ENCODE peak calls at places on chromosomes 2 and 18, in five cellular contexts. S, P, T, N and Y are unnamed samples.

GRCh38 chr2:238910751-238911351 is 63.0 kb downstream of the TWIST2 start:
- DNase-seq in N (no peak), T (no peak), P (no peak), S (no peak), Y (no peak)

GRCh38 chr2:84875213-84875560 is 5.7 kb downstream of the TRABD2A start:
- DNase-seq in T (no peak), P (no peak), N (no peak), S (no peak), Y (no peak)

GRCh38 chr18:21069468-21069867 is 42.1 kb downstream of the ROCK1 start:
- DNase-seq in S (no peak), N (no peak), P (no peak), T (no peak), Y (no peak)

GRCh38 chr2:72993147-72993546 is 75.8 kb downstream of the EMX1 start:
- DNase-seq in N (no peak), P (peak), T (peak), S (no peak), Y (peak)

GRCh38 chr2:127092951-127093516 is 13.9 kb downstream of the BIN1 start:
- DNase-seq in P (no peak), S (peak), N (no peak), T (no peak), Y (no peak)

GRCh38 chr2:15616850-15617777 is 25.4 kb downstream of the DDX1 start:
- DNase-seq in P (no peak), S (no peak), N (no peak), T (no peak), Y (no peak)

GRCh38 chr2:216606551-216607527 is 26.4 kb upstream of the IGFBP2 start:
- DNase-seq in T (peak), P (peak), S (no peak), N (no peak), Y (no peak)

GRCh38 chr2:68931799-68932198 is 20.9 kb downstream of the GKN2 start:
- DNase-seq in S (no peak), P (no peak), T (no peak), N (no peak), Y (no peak)

GRCh38 chr2:128064353-128064752 is 26.6 kb upstream of the UGGT1 start:
- DNase-seq in T (no peak), N (no peak), S (no peak), P (no peak), Y (no peak)

GRCh38 chr2:239963646-239964205 is 61.4 kb downstream of the NDUFA10 start:
- DNase-seq in T (no peak), S (no peak), N (no peak), P (no peak), Y (no peak)

GRCh38 chr2:97808816-97809215 is 95.4 kb downstream of the ZAP70 start:
- DNase-seq in T (no peak), N (no peak), P (no peak), S (no peak), Y (no peak)

GRCh38 chr2:85246348-85246747 is 81.4 kb downstream of the TGOLN2 start:
- DNase-seq in N (no peak), P (no peak), T (no peak), S (no peak), Y (no peak)

GRCh38 chr2:72942293-72942692 is 25.0 kb downstream of the EMX1 start:
- DNase-seq in N (no peak), P (no peak), S (no peak), T (no peak), Y (no peak)

GRCh38 chr18:21117385-21118135 is 5.9 kb upstream of the ROCK1 start:
- DNase-seq in P (no peak), N (peak), S (no peak), T (no peak), Y (no peak)

GRCh38 chr18:24964213-24964612 is 387.8 kb downstream of the ZNF521 start:
- DNase-seq in N (no peak), T (no peak), P (no peak), S (no peak), Y (no peak)

GRCh38 chr2:212537311-212538155 is 1.1 kb downstream of the ERBB4 start:
- DNase-seq in T (peak), S (peak), P (peak), N (no peak), Y (no peak)

GRCh38 chr18:77105021-77105420 is 27.6 kb downstream of the MBP start:
- DNase-seq in N (no peak), S (no peak), T (no peak), P (no peak), Y (no peak)

GRCh38 chr18:68439672-68440071 is 275.2 kb downstream of the TMX3 start:
- DNase-seq in N (no peak), P (no peak), T (no peak), S (no peak), Y (no peak)

GRCh38 chr2:143901185-143901842 is 618.6 kb downstream of the ZEB2 start:
- DNase-seq in N (peak), S (no peak), T (no peak), P (no peak), Y (no peak)

GRCh38 chr18:27609221-27609620 is 424.1 kb upstream of the CHST9 start:
- DNase-seq in T (no peak), N (no peak), S (no peak), P (no peak), Y (no peak)

GRCh38 chr2:202608142-202608852 is 26.5 kb upstream of the FAM117B start:
- DNase-seq in N (no peak), S (no peak), T (no peak), P (no peak), Y (no peak)

GRCh38 chr18:39945076-39945475 is 2010.0 kb upstream of the PIK3C3 start:
- DNase-seq in S (no peak), P (no peak), N (no peak), T (no peak), Y (no peak)

GRCh38 chr18:78765637-78766281 is 213.9 kb upstream of the SALL3 start:
- DNase-seq in T (no peak), N (no peak), S (no peak), P (no peak), Y (no peak)

GRCh38 chr2:61834893-61835292 is 19.0 kb downstream of the FAM161A start:
- DNase-seq in P (no peak), S (no peak), T (no peak), N (peak), Y (no peak)

GRCh38 chr2:27071990-27072830 is 756 bp upstream of the OST4 start:
- DNase-seq in S (no peak), P (peak), N (no peak), T (peak), Y (no peak)

GRCh38 chr2:25701801-25702200 is 28.4 kb upstream of the DTNB start:
- DNase-seq in S (no peak), P (no peak), T (no peak), N (no peak), Y (no peak)

GRCh38 chr2:239735131-239735828 is 289.9 kb downstream of the NDUFA10 start:
- DNase-seq in S (peak), N (no peak), P (no peak), T (peak), Y (no peak)

GRCh38 chr2:74186038-74186437 is 7.4 kb upstream of the MOB1A start:
- DNase-seq in T (no peak), S (peak), P (no peak), N (no peak), Y (no peak)

GRCh38 chr2:166127217-166128155 is at the start of gene SCN1A:
- DNase-seq in N (peak), P (no peak), S (no peak), T (no peak), Y (no peak)

GRCh38 chr2:241254904-241255351 is 60.5 kb downstream of the HDLBP start:
- DNase-seq in P (no peak), T (no peak), S (no peak), N (no peak), Y (no peak)

GRCh38 chr2:241255542-241256167 is 59.8 kb downstream of the HDLBP start:
- DNase-seq in T (no peak), S (no peak), N (no peak), P (no peak), Y (peak)

GRCh38 chr2:241256168-241256545 is 59.3 kb downstream of the HDLBP start:
- DNase-seq in S (no peak), N (no peak), T (no peak), P (no peak), Y (peak)

GRCh38 chr2:241258505-241259160 is 56.8 kb downstream of the HDLBP start:
- DNase-seq in N (no peak), T (no peak), S (no peak), P (no peak), Y (peak)

GRCh38 chr2:241257419-241258032 is 57.9 kb downstream of the HDLBP start:
- DNase-seq in T (no peak), S (no peak), P (no peak), N (no peak), Y (peak)
- TF ChIP-seq CTCF in T (no peak), S (no peak), P (no peak), N (peak), Y (no peak)

DNA sequence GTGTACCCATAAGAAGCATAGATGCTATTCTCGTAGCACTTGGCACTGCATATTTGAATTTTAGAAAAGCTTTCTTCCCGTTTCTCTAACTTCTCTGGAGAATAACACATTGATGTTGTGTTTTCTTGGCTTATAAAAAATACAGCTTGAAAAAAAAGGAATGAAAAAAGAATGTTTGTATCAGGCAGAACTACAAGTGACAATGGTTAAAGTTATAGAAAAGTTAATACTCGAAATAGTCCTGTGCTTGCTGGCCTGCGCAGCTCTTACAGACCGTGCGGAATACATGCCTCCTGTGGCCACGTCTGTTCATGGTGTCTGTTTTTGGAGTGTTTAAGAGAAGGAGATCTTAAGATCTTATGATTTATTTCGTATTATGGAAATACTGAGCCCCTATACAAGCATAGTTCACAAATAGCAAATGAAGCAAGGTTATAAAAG is 808 bp downstream of the DUSP19 start:
- DNase-seq in T (no peak), N (no peak), S (no peak), P (no peak), Y (no peak)
- TF ChIP-seq CTCF in T (no peak), N (no peak), S (no peak), P (no peak), Y (no peak)

GRCh38 chr2:207165121-207166038 is at the start of gene KLF7:
- DNase-seq in N (peak), P (no peak), T (peak), S (peak), Y (no peak)

GRCh38 chr2:207163815-207164747 is 1.7 kb downstream of the KLF7 start:
- DNase-seq in P (no peak), T (peak), N (peak), S (peak), Y (no peak)

GRCh38 chr2:207167129-207167923 is 1.6 kb upstream of the KLF7 start:
- DNase-seq in P (no peak), S (no peak), N (peak), T (no peak), Y (no peak)

GRCh38 chr2:207166039-207166348 is 246 bp upstream of the KLF7 start:
- DNase-seq in T (peak), N (peak), P (peak), S (peak), Y (peak)

DNA sequence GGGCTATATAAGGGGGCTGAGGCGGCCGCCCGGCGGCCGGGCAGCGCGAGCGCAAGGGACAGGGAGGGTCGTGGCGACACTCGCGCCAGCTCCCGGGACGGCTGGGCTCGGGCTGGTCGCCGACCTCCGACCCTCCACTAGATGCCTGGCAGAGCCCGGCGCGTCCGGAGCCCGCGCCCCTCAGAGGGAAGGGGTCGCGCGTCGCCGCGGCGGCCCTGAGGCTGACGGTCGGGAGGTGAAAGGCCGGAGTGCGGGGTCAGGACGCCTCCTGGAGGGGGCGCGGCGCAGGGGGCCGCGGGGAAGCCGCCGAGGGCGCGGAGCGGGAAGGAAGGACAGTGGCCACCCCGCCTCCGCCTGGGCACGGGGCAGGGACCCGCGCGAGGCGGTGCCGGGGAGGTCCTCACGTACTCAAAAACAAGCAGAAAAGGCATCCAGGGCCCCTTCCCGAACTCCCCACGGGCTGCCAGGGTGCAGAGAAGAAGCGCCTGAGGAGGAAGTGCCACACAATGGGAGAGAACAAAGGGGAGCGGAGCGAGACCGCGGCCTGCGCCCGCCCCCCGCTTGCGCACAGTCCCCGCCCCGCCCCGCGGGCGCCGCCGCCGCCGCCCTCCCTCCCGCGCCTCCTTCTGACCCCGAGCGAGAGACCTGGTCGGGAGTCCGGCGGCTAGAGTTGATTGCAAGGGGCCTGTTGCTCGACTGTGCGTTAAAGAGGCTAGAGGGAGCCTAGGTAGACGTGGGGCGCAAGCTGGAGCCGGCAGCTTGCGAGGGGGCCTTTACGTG is 791 bp upstream of the KLF7 start:
- DNase-seq in T (peak), P (peak), N (peak), S (peak), Y (no peak)
- TF ChIP-seq CTCF in T (peak), P (no peak), N (peak), S (peak), Y (no peak)

DNA sequence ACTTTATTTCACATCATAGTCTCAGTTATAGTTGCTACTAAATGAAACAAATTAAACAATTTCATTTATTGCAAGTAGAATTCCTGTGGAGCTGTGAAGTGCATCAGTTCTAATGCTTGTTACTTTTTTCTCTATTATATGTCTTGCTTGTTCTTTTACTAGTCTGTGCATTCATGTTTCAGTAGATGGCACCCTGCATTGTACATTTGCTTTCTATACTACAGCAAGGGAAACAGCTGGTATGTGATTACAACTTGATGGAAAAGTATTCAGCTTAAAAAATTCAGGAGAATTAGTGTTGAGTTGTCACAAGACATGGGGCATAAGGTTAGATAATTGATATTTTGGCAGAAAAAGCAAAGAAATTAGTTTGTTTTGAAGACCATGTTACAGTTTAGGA is 72.3 kb downstream of the TANK start:
- DNase-seq in P (no peak), S (no peak), N (no peak), T (no peak), Y (no peak)
- TF ChIP-seq CTCF in P (no peak), S (no peak), N (no peak), T (no peak), Y (peak)

DNA sequence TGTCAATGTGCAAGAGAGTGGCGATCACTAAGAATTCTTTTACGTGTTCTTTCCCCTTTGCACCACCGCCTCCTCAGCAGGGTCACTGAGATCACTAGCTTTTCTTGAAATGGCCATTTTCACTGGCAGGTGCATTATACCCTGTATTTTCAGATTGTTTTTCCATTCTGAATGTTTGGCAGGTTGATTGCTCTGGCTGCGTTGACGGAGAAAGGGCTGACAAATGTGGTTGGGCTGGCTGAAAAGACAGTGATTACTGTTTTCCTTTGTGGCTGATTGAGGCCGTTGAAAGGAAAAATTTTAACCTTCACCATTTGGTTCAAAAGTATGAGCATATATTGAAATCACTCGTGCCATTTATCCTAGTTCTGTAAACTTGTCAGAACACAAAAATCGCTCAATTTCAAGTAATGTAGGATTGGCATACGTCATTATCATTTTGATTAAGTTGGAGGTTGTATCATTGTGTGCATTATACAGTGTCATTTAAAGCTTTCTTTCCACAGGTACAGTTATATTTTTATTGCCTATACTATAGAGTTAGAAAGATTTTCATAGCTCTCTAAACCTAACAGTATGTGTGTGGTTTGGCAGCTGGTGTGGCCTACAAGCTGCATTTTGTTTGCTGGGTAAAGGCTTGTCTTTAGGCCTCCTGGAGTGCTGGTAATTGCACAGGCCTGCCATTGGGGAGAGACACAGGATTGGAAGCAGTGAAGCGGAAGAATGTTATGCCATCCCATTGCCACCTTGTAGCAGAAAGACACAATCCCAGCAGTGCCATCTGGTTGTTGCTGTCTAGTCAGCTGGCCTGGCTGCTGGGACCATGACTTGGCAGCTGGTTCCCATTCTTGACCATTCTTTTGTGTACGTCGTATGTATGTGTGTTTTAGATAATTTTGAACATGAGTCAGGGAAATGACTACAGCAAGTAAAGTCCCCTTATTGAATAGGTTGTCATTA is 36.7 kb downstream of the DYNC1I2 start:
- DNase-seq in T (peak), P (no peak), S (no peak), N (no peak), Y (no peak)
- TF ChIP-seq CTCF in T (no peak), P (peak), S (no peak), N (no peak), Y (peak)

GRCh38 chr2:46388873-46389272 is 90.5 kb upstream of the TMEM247 start:
- DNase-seq in N (no peak), S (no peak), T (no peak), P (no peak), Y (no peak)

GRCh38 chr2:46390901-46391395 is 88.4 kb upstream of the TMEM247 start:
- DNase-seq in N (no peak), P (no peak), S (no peak), T (no peak), Y (no peak)

GRCh38 chr2:46387886-46388515 is 90.8 kb downstream of the EPAS1 start:
- DNase-seq in T (no peak), N (no peak), S (no peak), P (no peak), Y (no peak)

GRCh38 chr2:46390036-46390435 is 89.3 kb upstream of the TMEM247 start:
- DNase-seq in S (no peak), N (no peak), P (no peak), T (no peak), Y (no peak)

GRCh38 chr2:46389417-46389916 is 89.9 kb upstream of the TMEM247 start:
- DNase-seq in T (no peak), S (no peak), N (no peak), P (peak), Y (no peak)
- TF ChIP-seq CTCF in T (no peak), S (no peak), N (no peak), P (no peak), Y (no peak)